ENCODE peak calls at places on chromosomes 3 and 15, in ten cellular contexts. C is sigmoid colon; M is ovary; E is brain microvascular endothelial cell; H is MM.1S; Q is kidney; W is HAP-1; L is GM06990; U is CD8-positive, alpha-beta memory T cell; B is mucosa of descending colon. O is an unnamed sample.

GRCh38 chr15:100341662-100342560 is at the start of gene ADAMTS17:
- DNase-seq in C (peak), M (peak), E (peak), H (peak), Q (peak), W (peak), L (peak), U (peak), B (peak), O (peak)

GRCh38 chr3:141266797-141267555 is 35.4 kb downstream of the PXYLP1 start:
- DNase-seq in C (no peak), M (no peak), E (no peak), H (peak), Q (no peak), W (no peak), L (no peak), U (no peak), B (no peak), O (peak)

GRCh38 chr3:127064391-127065137 is 81.6 kb downstream of the PLXNA1 start:
- DNase-seq in C (peak), M (no peak), E (peak), H (no peak), Q (peak), W (no peak), L (no peak), U (no peak), B (no peak), O (no peak)

GRCh38 chr3:36175113-36175812 is 205.0 kb upstream of the STAC start:
- DNase-seq in C (no peak), M (no peak), E (no peak), H (no peak), Q (no peak), W (no peak), L (no peak), U (no peak), B (no peak), O (no peak)

GRCh38 chr3:43770426-43771103 is 79.8 kb downstream of the ABHD5 start:
- DNase-seq in C (peak), M (no peak), E (peak), H (no peak), Q (peak), W (no peak), L (no peak), U (peak), B (peak), O (no peak)

GRCh38 chr15:82567661-82568060 is 27.4 kb upstream of the RPS17 start:
- DNase-seq in C (no peak), M (no peak), E (no peak), H (no peak), Q (no peak), W (no peak), L (no peak), U (no peak), B (no peak), O (no peak)

GRCh38 chr3:67946446-67946845 is 292.0 kb upstream of the SUCLG2 start:
- DNase-seq in C (no peak), M (no peak), E (no peak), H (peak), Q (no peak), W (no peak), L (no peak), U (no peak), B (no peak), O (no peak)

GRCh38 chr3:160771811-160772459 is 15.9 kb downstream of the PPM1L start:
- DNase-seq in C (no peak), M (no peak), E (no peak), H (no peak), Q (no peak), W (no peak), L (no peak), U (no peak), B (no peak), O (no peak)

GRCh38 chr3:45066109-45066801 is 40.2 kb downstream of the CLEC3B start:
- DNase-seq in C (no peak), M (no peak), E (no peak), H (no peak), Q (no peak), W (no peak), L (no peak), U (no peak), B (no peak), O (no peak)

GRCh38 chr15:39369768-39370167 is 211.1 kb upstream of the THBS1 start:
- DNase-seq in C (no peak), M (no peak), E (no peak), H (no peak), Q (no peak), W (no peak), L (no peak), U (no peak), B (no peak), O (no peak)

GRCh38 chr3:154782151-154782550 is 298.0 kb upstream of the MME start:
- DNase-seq in C (no peak), M (no peak), E (no peak), H (no peak), Q (no peak), W (no peak), L (no peak), U (no peak), B (no peak), O (no peak)

GRCh38 chr3:112128843-112129727 is 4.0 kb downstream of the GCSAM start:
- DNase-seq in C (no peak), M (no peak), E (no peak), H (peak), Q (no peak), W (peak), L (peak), U (peak), B (no peak), O (peak)

GRCh38 chr3:133413166-133414020 is 13.5 kb downstream of the BFSP2 start:
- DNase-seq in C (no peak), M (no peak), E (no peak), H (no peak), Q (no peak), W (no peak), L (no peak), U (no peak), B (no peak), O (no peak)

GRCh38 chr3:112611813-112612515 is 29.0 kb downstream of the CCDC80 start:
- DNase-seq in C (no peak), M (no peak), E (no peak), H (no peak), Q (peak), W (no peak), L (no peak), U (no peak), B (no peak), O (no peak)

GRCh38 chr3:147089286-147089685 is 317.1 kb downstream of the ZIC4 start:
- DNase-seq in C (no peak), M (no peak), E (no peak), H (no peak), Q (no peak), W (no peak), L (no peak), U (no peak), B (no peak), O (no peak)

GRCh38 chr15:57235186-57235585 is 141.1 kb upstream of the CGNL1 start:
- DNase-seq in C (no peak), M (no peak), E (no peak), H (no peak), Q (no peak), W (no peak), L (no peak), U (no peak), B (no peak), O (no peak)

GRCh38 chr15:27324871-27325270 is 353.9 kb downstream of the GABRG3 start:
- DNase-seq in C (no peak), M (no peak), E (no peak), H (no peak), Q (no peak), W (no peak), L (no peak), U (no peak), B (no peak), O (no peak)

GRCh38 chr3:22360977-22361376 is 610.0 kb upstream of the ZNF385D start:
- DNase-seq in C (no peak), M (no peak), E (no peak), H (no peak), Q (no peak), W (no peak), L (no peak), U (no peak), B (no peak), O (no peak)

GRCh38 chr3:6526321-6526720 is 334.6 kb upstream of the GRM7 start:
- DNase-seq in C (no peak), M (no peak), E (no peak), H (no peak), Q (no peak), W (no peak), L (no peak), U (no peak), B (no peak), O (no peak)

GRCh38 chr3:87727783-87728182 is 331.0 kb downstream of the CGGBP1 start:
- DNase-seq in C (no peak), M (no peak), E (no peak), H (no peak), Q (no peak), W (no peak), L (no peak), U (no peak), B (no peak), O (no peak)

GRCh38 chr15:43293402-43293801 is 26.7 kb upstream of the TGM5 start:
- DNase-seq in C (no peak), M (no peak), E (no peak), H (no peak), Q (no peak), W (peak), L (no peak), U (no peak), B (no peak), O (no peak)

GRCh38 chr3:179297971-179298725 is 24.7 kb upstream of the ZNF639 start:
- DNase-seq in C (no peak), M (no peak), E (peak), H (no peak), Q (no peak), W (no peak), L (no peak), U (no peak), B (no peak), O (no peak)

GRCh38 chr3:49004352-49005297 is 2.6 kb upstream of the WDR6 start:
- DNase-seq in C (peak), M (peak), E (no peak), H (no peak), Q (peak), W (peak), L (no peak), U (no peak), B (peak), O (no peak)

GRCh38 chr3:166100710-166101109 is 263.5 kb upstream of the BCHE start:
- DNase-seq in C (no peak), M (no peak), E (no peak), H (no peak), Q (no peak), W (no peak), L (no peak), U (no peak), B (no peak), O (no peak)

GRCh38 chr15:48754011-48754410 is 56.9 kb downstream of the CEP152 start:
- DNase-seq in C (no peak), M (no peak), E (no peak), H (no peak), Q (no peak), W (peak), L (no peak), U (no peak), B (no peak), O (no peak)

GRCh38 chr15:66369773-66370651 is 13.5 kb upstream of the TIPIN start:
- DNase-seq in C (no peak), M (no peak), E (no peak), H (peak), Q (no peak), W (peak), L (peak), U (no peak), B (no peak), O (peak)

GRCh38 chr3:70919661-70920060 is 607.2 kb upstream of the MDFIC2 start:
- DNase-seq in C (no peak), M (no peak), E (no peak), H (no peak), Q (no peak), W (no peak), L (no peak), U (no peak), B (no peak), O (no peak)

GRCh38 chr15:57914350-57915055 is 151.0 kb downstream of the ALDH1A2 start:
- DNase-seq in C (no peak), M (peak), E (no peak), H (no peak), Q (peak), W (no peak), L (no peak), U (no peak), B (peak), O (no peak)

GRCh38 chr3:9795212-9795611 is 2.3 kb downstream of the ARPC4 start:
- DNase-seq in C (no peak), M (no peak), E (no peak), H (no peak), Q (no peak), W (no peak), L (no peak), U (no peak), B (no peak), O (no peak)
- H3K4me3 ChIP-seq in C (no peak), M (no peak), E (no peak), H (no peak), Q (no peak), W (no peak), L (no peak), U (no peak), B (no peak), O (no peak)

GRCh38 chr15:78075490-78076230 is 1.9 kb downstream of the TBC1D2B start:
- DNase-seq in C (peak), M (peak), E (peak), H (no peak), Q (no peak), W (peak), L (no peak), U (no peak), B (peak), O (no peak)

GRCh38 chr15:78072080-78072892 is 5.2 kb downstream of the TBC1D2B start:
- DNase-seq in C (peak), M (no peak), E (peak), H (no peak), Q (no peak), W (peak), L (no peak), U (no peak), B (no peak), O (no peak)

GRCh38 chr15:78070049-78070698 is 7.3 kb downstream of the TBC1D2B start:
- DNase-seq in C (peak), M (no peak), E (no peak), H (no peak), Q (no peak), W (no peak), L (no peak), U (no peak), B (no peak), O (peak)

GRCh38 chr15:78071378-78071777 is 6.1 kb downstream of the TBC1D2B start:
- DNase-seq in C (no peak), M (no peak), E (no peak), H (no peak), Q (no peak), W (no peak), L (no peak), U (no peak), B (no peak), O (no peak)

GRCh38 chr15:78073026-78073425 is 4.5 kb downstream of the TBC1D2B start:
- DNase-seq in C (no peak), M (no peak), E (no peak), H (no peak), Q (no peak), W (no peak), L (no peak), U (no peak), B (no peak), O (no peak)
- H3K4me3 ChIP-seq in C (no peak), M (no peak), E (no peak), H (no peak), Q (peak), W (no peak), L (no peak), U (peak), B (no peak), O (no peak)

GRCh38 chr3:139491027-139491700 is 14.8 kb upstream of the RBP2 start:
- DNase-seq in C (no peak), M (no peak), E (no peak), H (no peak), Q (no peak), W (no peak), L (no peak), U (no peak), B (no peak), O (no peak)

GRCh38 chr3:139493826-139494385 is 17.6 kb upstream of the RBP2 start:
- DNase-seq in C (no peak), M (no peak), E (no peak), H (no peak), Q (no peak), W (no peak), L (no peak), U (no peak), B (no peak), O (no peak)

DNA sequence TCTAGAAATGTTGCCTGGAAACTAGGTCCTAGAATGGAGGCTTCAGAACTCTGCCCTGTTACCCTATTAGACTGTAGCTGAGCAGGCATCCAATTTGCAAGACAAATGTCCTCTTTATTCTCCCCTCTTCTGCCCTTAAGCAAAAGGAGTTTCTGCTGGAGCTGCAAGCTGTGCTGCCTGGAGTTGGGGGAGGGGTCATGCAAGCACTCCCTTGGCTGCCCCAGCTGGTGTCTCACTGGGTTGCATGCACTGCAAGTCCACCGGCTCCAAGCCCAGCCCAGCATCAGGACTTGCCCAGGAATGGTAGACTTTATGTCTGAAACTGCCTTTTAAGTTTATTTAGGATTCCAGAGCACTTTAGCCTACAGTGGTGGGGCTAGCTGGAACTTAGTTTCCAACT is 15.7 kb upstream of the RBP2 start:
- DNase-seq in C (no peak), M (no peak), E (no peak), H (no peak), Q (no peak), W (peak), L (no peak), U (no peak), B (no peak), O (no peak)
- H3K4me3 ChIP-seq in C (no peak), M (no peak), E (no peak), H (no peak), Q (no peak), W (no peak), L (no peak), U (no peak), B (no peak), O (no peak)

GRCh38 chr3:69388241-69388640 is 2.4 kb upstream of the FRMD4B start:
- DNase-seq in C (no peak), M (no peak), E (no peak), H (no peak), Q (no peak), W (no peak), L (no peak), U (no peak), B (no peak), O (no peak)

GRCh38 chr3:69384379-69384778 is 1.5 kb downstream of the FRMD4B start:
- DNase-seq in C (no peak), M (no peak), E (no peak), H (no peak), Q (no peak), W (no peak), L (no peak), U (no peak), B (no peak), O (no peak)

GRCh38 chr3:69385723-69386483 is at the start of gene FRMD4B:
- DNase-seq in C (peak), M (peak), E (no peak), H (no peak), Q (peak), W (peak), L (peak), U (no peak), B (peak), O (peak)

GRCh38 chr3:69385033-69385722 is 710 bp downstream of the FRMD4B start:
- DNase-seq in C (no peak), M (no peak), E (no peak), H (no peak), Q (no peak), W (peak), L (no peak), U (no peak), B (no peak), O (no peak)

DNA sequence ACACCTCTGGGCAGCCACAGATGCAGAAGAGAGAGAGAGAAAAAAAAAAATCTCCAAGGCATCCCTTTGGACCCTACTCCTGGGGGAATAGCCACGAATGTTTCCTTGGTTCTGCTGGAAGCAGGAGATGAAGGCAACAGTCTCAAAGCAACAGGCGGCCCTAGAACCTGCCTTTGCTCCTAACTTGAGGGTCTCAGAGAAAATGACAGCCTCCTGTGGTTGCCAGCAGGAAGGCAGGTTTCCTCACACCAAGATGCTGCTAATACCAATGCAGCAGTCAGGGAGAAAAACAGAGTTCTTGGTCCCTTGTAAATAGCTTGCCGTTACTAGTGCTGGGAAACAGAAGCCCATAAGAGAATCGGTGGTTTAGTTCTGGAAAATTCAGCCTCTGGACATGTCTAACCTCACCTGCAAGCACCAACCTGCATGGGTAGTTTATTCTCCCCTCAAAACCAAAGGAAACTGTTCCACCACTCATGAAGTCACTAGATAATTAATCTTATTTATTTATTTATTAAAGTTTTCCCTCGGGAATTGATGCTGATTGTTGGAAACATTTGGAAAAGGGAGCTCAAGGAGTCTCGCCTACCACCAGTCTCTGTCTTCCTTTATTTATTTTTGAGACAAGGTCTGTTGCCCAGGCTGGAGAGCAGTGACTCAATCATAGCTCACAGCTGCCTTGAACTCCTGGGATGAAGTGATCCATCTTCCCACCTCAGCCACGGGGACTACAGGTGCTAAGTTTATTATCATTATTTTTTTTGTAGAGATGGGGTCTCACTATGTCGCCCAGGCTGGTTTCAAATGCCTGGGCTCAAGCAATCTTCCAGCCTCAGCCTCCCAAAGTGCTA is 872 bp upstream of the FRMD4B start:
- DNase-seq in C (no peak), M (no peak), E (no peak), H (no peak), Q (no peak), W (peak), L (no peak), U (no peak), B (no peak), O (no peak)
- H3K4me3 ChIP-seq in C (peak), M (peak), E (peak), H (no peak), Q (peak), W (peak), L (no peak), U (no peak), B (no peak), O (peak)

DNA sequence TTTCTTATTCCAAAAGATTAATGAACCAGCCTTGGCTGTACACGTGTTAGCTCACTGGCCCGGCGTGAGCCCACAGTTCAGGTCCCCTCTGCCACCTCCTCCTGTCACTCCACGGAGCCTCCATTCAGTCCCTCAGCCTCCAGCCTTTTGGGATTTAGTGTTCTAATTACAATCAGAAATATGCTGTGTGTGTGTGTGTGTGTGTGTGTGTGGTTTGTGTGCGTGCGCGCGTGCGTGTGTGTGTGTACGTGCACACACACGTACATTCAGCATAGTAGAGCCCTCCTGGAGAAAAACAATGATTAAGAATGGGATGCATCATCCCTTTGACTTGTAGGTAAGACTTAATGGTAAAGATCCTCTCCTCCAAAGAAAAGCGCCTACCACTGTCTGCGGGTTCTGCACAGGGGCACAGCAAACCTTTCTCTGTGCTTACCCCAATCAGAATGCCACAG is 791 bp downstream of the CA12 start:
- DNase-seq in C (no peak), M (no peak), E (no peak), H (no peak), Q (no peak), W (no peak), L (no peak), U (no peak), B (no peak), O (no peak)
- H3K4me3 ChIP-seq in C (peak), M (peak), E (peak), H (no peak), Q (peak), W (no peak), L (no peak), U (no peak), B (peak), O (no peak)

O was measured in Jurkat, Clone E6-1.